ENCODE peak calls at places on chromosomes 12 and 14, in eight cellular contexts. Y, H, G, R, U, N, X and B are unnamed samples.

GRCh38 chr14:24055971-24056799 is 4.4 kb downstream of the CARMIL3 start:
- DNase-seq in Y (no peak), X (no peak), G (no peak), U (no peak), R (no peak), H (no peak), N (no peak), B (no peak)

GRCh38 chr12:46944771-46945170 is 119.0 kb upstream of the SLC38A4 start:
- DNase-seq in N (no peak), H (no peak), Y (no peak), R (no peak), X (no peak), G (no peak), U (no peak), B (no peak)

GRCh38 chr12:124512667-124513296 is 54.6 kb downstream of the NCOR2 start:
- DNase-seq in X (no peak), H (peak), R (peak), N (peak), G (peak), U (peak), Y (peak), B (no peak)

GRCh38 chr14:37251778-37252177 is 54.0 kb downstream of the MIPOL1 start:
- DNase-seq in H (no peak), G (no peak), R (no peak), U (no peak), N (no peak), X (no peak), Y (no peak), B (no peak)

GRCh38 chr12:49543221-49543913 is 4.5 kb downstream of the KCNH3 start:
- DNase-seq in H (no peak), Y (no peak), R (no peak), G (no peak), U (no peak), X (no peak), N (no peak), B (no peak)

GRCh38 chr12:5000204-5000603 is 43.5 kb upstream of the KCNA5 start:
- DNase-seq in G (no peak), Y (no peak), N (no peak), H (no peak), R (no peak), U (no peak), X (peak), B (no peak)

GRCh38 chr12:111156304-111156703 is 212.6 kb downstream of the PHETA1 start:
- DNase-seq in U (no peak), Y (no peak), H (no peak), X (no peak), R (no peak), N (no peak), G (no peak), B (no peak)

GRCh38 chr14:67999290-67999689 is 179.7 kb downstream of the RAD51B start:
- DNase-seq in N (no peak), G (peak), R (no peak), U (no peak), X (no peak), Y (no peak), H (no peak), B (no peak)

GRCh38 chr12:65779091-65779642 is 45.1 kb upstream of the HMGA2 start:
- DNase-seq in G (peak), Y (no peak), H (no peak), U (no peak), R (peak), N (no peak), X (no peak), B (no peak)

GRCh38 chr12:76329163-76329562 is 19.1 kb downstream of the BBS10 start:
- DNase-seq in R (peak), N (no peak), X (no peak), G (peak), Y (no peak), H (peak), U (peak), B (no peak)

GRCh38 chr12:102120886-102121285 is 903 bp downstream of the PARPBP start:
- DNase-seq in N (no peak), G (peak), U (peak), X (no peak), R (peak), H (no peak), Y (peak), B (no peak)

GRCh38 chr12:73067616-73068015 is 795.4 kb downstream of the TRHDE start:
- DNase-seq in H (no peak), N (no peak), U (no peak), G (no peak), X (no peak), R (no peak), Y (no peak), B (no peak)

GRCh38 chr14:24132061-24132685 is 1.7 kb downstream of the FITM1 start:
- DNase-seq in H (no peak), U (no peak), N (peak), X (no peak), Y (no peak), G (no peak), R (no peak), B (no peak)

GRCh38 chr14:94936411-94936892 is 166.5 kb upstream of the GSC start:
- DNase-seq in U (no peak), X (peak), G (no peak), H (peak), N (peak), Y (no peak), R (peak), B (no peak)

GRCh38 chr12:95977764-95978305 is 18.3 kb downstream of the HAL start:
- DNase-seq in G (no peak), N (no peak), Y (no peak), H (no peak), X (no peak), R (no peak), U (no peak), B (no peak)

GRCh38 chr12:113340061-113340460 is 5.2 kb upstream of the SLC8B1 start:
- DNase-seq in H (no peak), U (no peak), X (no peak), R (no peak), G (no peak), Y (no peak), N (no peak), B (no peak)

GRCh38 chr12:94309348-94309747 is 150.3 kb downstream of the CEP83 start:
- DNase-seq in Y (no peak), G (no peak), H (no peak), U (no peak), R (no peak), N (no peak), X (no peak), B (no peak)

GRCh38 chr12:64798165-64798564 is 26.3 kb upstream of the TBC1D30 start:
- DNase-seq in X (no peak), R (no peak), U (no peak), G (no peak), N (no peak), Y (no peak), H (no peak), B (no peak)

GRCh38 chr14:58077621-58078020 is 74.4 kb downstream of the ARMH4 start:
- DNase-seq in G (peak), R (no peak), X (no peak), U (no peak), Y (no peak), H (peak), N (no peak), B (no peak)

GRCh38 chr12:52184813-52185212 is 7.0 kb downstream of the KRT80 start:
- DNase-seq in Y (no peak), N (no peak), G (peak), H (no peak), X (no peak), R (no peak), U (no peak), B (no peak)

GRCh38 chr14:69662636-69663321 is 51.4 kb downstream of the SUSD6 start:
- DNase-seq in G (no peak), U (no peak), X (no peak), Y (no peak), N (no peak), R (no peak), H (no peak), B (no peak)

GRCh38 chr12:92987846-92988621 is 58.9 kb upstream of the EEA1 start:
- DNase-seq in N (peak), Y (no peak), U (no peak), X (no peak), G (no peak), H (no peak), R (no peak), B (no peak)

GRCh38 chr12:21825924-21826548 is 51.5 kb upstream of the KCNJ8 start:
- DNase-seq in Y (no peak), U (no peak), H (no peak), R (no peak), X (no peak), G (no peak), N (no peak), B (no peak)

GRCh38 chr14:102857444-102857843 is 65.0 kb upstream of the AMN start:
- DNase-seq in N (no peak), G (no peak), U (no peak), R (no peak), H (no peak), X (no peak), Y (no peak), B (no peak)

GRCh38 chr14:74655597-74656389 is 43.8 kb upstream of the LTBP2 start:
- DNase-seq in R (no peak), G (peak), U (no peak), X (no peak), Y (no peak), H (peak), N (no peak), B (no peak)

GRCh38 chr14:85296466-85297210 is 233.3 kb upstream of the FLRT2 start:
- DNase-seq in G (peak), U (no peak), H (peak), X (no peak), N (no peak), Y (no peak), R (no peak), B (no peak)

GRCh38 chr12:12645485-12645884 is 33.8 kb downstream of the CREBL2 start:
- DNase-seq in N (peak), R (peak), X (no peak), G (peak), Y (no peak), U (no peak), H (no peak), B (no peak)

GRCh38 chr12:61414470-61414869 is 845.7 kb upstream of the USP15 start:
- DNase-seq in R (no peak), Y (no peak), X (no peak), H (no peak), G (no peak), U (no peak), N (no peak), B (no peak)

GRCh38 chr14:64388533-64389243 is 535 bp downstream of the MTHFD1 start:
- DNase-seq in G (peak), H (no peak), Y (peak), U (no peak), N (peak), X (no peak), R (no peak), B (no peak)

GRCh38 chr12:20007331-20007730 is 361.0 kb upstream of the PDE3A start:
- DNase-seq in G (peak), Y (no peak), N (no peak), H (peak), X (no peak), R (no peak), U (no peak), B (no peak)

GRCh38 chr14:87745507-87746118 is 247.4 kb downstream of the GALC start:
- DNase-seq in U (peak), R (peak), X (peak), N (no peak), G (peak), Y (peak), H (no peak), B (no peak)

GRCh38 chr14:39264558-39264957 is 30.8 kb downstream of the MIA2 start:
- DNase-seq in G (no peak), N (no peak), H (no peak), Y (no peak), R (no peak), U (no peak), X (no peak), B (no peak)

GRCh38 chr14:92615451-92615850 is 101.9 kb downstream of the RIN3 start:
- DNase-seq in N (peak), Y (no peak), R (no peak), U (no peak), X (no peak), H (no peak), G (no peak), B (no peak)

GRCh38 chr14:51855234-51855633 is 5.2 kb upstream of the GNG2 start:
- DNase-seq in U (no peak), H (no peak), R (no peak), G (peak), X (no peak), Y (no peak), N (no peak), B (no peak)

GRCh38 chr12:80352476-80352875 is 91.6 kb upstream of the PTPRQ start:
- DNase-seq in H (no peak), Y (no peak), U (no peak), R (no peak), X (no peak), N (no peak), G (peak), B (no peak)

GRCh38 chr12:80356092-80356491 is 87.9 kb upstream of the PTPRQ start:
- DNase-seq in H (no peak), G (no peak), R (no peak), Y (no peak), X (no peak), N (no peak), U (no peak), B (no peak)

GRCh38 chr12:80353254-80353653 is 90.8 kb upstream of the PTPRQ start:
- DNase-seq in U (no peak), Y (no peak), R (no peak), N (no peak), H (peak), G (peak), X (no peak), B (no peak)
- TF ChIP-seq CTCF in U (no peak), Y (no peak), R (no peak), N (no peak), H (no peak), G (no peak), X (no peak), B (no peak)

DNA sequence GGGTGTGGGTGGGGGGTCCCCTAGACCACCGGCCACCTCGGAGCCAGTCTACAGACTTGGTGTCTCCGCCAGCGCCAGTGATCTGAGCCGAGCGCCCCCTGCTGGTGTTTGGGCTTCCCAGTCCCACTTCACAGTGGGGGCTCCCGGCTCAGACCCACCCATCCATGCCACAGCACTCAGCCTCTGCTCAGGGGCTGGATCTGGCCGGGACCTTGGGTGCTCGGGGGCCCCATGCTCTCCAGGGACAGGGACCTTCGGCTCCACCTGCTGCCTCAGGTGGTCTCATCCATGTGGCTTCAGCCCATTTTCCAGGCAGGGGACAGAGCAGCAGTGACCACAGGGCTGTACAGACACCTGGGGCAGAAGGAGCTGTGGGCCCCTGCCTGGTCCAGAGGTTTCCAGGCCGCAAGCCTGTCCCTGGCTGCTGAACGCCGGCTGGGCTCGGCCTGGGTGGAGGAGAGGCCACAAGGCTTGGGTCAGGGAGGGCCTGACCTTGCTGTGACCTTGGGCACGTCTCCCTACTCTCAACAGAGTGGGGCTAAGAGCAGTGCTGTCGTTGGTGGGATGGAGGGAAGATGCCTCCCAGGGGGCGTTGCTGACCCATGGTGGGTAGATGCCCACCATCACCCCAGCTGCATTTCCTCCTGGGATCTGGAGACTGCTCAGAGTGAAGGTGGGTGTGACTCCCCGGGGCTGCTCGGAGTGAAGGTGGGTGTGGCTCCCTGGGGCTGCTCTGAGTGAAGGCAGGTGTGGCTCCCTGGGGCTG is 86.3 kb downstream of the KIF26A start:
- DNase-seq in Y (peak), N (no peak), U (peak), X (peak), G (no peak), H (no peak), R (no peak), B (peak)
- TF ChIP-seq CTCF in Y (peak), N (peak), U (peak), X (peak), G (no peak), H (peak), R (peak), B (peak)

DNA sequence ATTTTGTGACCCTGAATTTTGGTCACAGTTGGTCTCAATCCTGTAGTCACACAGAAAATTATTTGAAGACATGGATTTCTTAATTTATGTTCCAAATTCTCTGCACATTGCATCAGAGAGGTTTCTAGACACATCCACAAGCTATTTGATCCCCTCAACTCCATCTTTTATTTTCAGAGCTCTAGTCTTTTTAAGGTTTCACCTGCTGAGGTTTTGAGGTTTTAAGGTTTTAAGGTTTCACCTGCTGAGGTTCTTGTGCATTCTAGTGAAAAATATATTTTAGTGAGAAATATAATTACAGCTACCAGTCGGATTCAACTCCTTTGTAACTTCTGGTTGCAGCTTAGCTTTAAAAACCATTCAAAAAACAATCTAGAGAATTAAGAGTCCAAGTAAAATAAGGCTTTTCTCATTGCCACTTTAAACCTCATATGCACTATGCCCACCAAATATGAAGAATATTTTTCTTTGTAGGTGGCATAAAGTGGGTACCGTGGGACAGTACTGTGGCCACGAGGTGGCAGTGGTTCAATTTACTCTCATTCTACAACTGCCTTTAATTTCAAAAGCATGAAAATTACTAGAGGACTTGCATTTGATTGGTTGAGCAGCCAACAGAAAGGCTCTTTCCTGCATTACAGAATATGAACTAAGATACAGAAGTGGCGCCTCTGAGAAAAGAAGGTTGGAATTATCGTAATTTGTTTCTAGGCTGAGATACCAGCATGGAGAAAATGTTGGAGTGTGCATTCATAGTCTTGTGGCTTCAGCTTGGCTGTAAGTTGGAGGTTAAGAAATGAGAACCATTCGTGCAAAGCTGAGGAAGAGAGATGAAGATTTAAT is 366.5 kb upstream of the OR4E1 start:
- DNase-seq in N (peak), U (peak), G (no peak), R (no peak), Y (peak), H (no peak), X (no peak), B (no peak)
- TF ChIP-seq CTCF in N (peak), U (peak), G (peak), R (peak), Y (peak), H (peak), X (peak), B (peak)

GRCh38 chr12:42104087-42104486 is 40.6 kb downstream of the GXYLT1 start:
- DNase-seq in R (no peak), H (no peak), G (no peak), U (no peak), N (no peak), Y (no peak), X (no peak), B (no peak)
- TF ChIP-seq CTCF in R (no peak), H (no peak), G (peak), U (peak), N (no peak), Y (no peak), X (no peak), B (peak)

GRCh38 chr12:42792265-42792664 is 202.7 kb upstream of the PRICKLE1 start:
- DNase-seq in R (no peak), G (no peak), U (no peak), N (no peak), Y (no peak), H (no peak), X (no peak), B (no peak)
- TF ChIP-seq CTCF in R (peak), G (no peak), U (no peak), N (no peak), Y (no peak), H (no peak), X (no peak), B (peak)

GRCh38 chr12:50621435-50622304 is 116.9 kb downstream of the DIP2B start:
- DNase-seq in R (no peak), N (peak), H (no peak), Y (no peak), G (no peak), X (no peak), U (no peak), B (no peak)

GRCh38 chr12:50619610-50619958 is 114.8 kb downstream of the DIP2B start:
- DNase-seq in U (no peak), G (no peak), H (no peak), X (no peak), R (no peak), N (no peak), Y (no peak), B (no peak)

GRCh38 chr12:50620975-50621360 is 116.2 kb downstream of the DIP2B start:
- DNase-seq in G (no peak), X (no peak), H (no peak), Y (no peak), N (no peak), R (no peak), U (no peak), B (no peak)

GRCh38 chr12:50618864-50619609 is 114.3 kb downstream of the DIP2B start:
- DNase-seq in G (peak), X (no peak), U (no peak), Y (no peak), R (no peak), H (no peak), N (peak), B (no peak)

GRCh38 chr12:50620050-50620974 is 115.5 kb downstream of the DIP2B start:
- DNase-seq in G (peak), N (no peak), H (peak), R (peak), Y (no peak), X (no peak), U (no peak), B (no peak)
- TF ChIP-seq CTCF in G (peak), N (no peak), H (peak), R (peak), Y (no peak), X (no peak), U (no peak), B (peak)

DNA sequence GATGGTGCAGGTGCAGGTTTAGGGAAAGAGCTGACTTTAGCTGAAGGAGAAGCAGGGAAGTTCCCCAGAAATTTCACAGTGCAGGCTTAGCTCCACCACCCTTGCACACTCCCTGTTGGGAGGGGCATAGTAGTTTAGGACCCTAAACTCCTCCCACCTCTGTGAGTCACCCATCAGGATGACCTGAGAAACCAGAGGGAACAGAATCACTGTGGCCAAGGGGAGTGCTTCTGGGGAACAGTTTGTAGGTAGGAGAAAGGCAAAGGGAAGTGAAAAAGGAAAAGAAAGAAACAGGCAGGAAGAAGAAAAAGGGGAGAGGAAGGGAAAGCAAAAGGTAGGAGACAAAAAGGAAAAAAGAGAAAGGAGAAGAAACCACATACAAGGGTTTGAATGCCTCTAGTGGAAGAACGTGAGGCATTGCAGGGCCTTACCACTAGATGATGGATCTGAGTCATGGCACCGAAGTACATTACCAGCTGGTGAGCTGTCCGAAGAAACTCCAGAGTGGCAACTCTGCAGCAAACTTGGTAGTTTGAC is 404.2 kb downstream of the SLC6A15 start:
- DNase-seq in R (peak), H (peak), Y (no peak), X (no peak), G (peak), U (peak), N (no peak), B (no peak)
- TF ChIP-seq CTCF in R (peak), H (peak), Y (no peak), X (peak), G (peak), U (no peak), N (peak), B (peak)